ENCODE peak calls at places on chromosomes 6 and 20, in four cellular contexts. Q is K562, C is H1, Z is GM12878. S is an unnamed sample.

GRCh38 chr20:23889775-23890187 is 10.2 kb upstream of the CST5 start:
- DNase-seq in Q (peak), C (no peak), Z (no peak), S (peak)

GRCh38 chr20:14792915-14793314 is 455.5 kb upstream of the FLRT3 start:
- DNase-seq in Q (no peak), C (no peak), Z (no peak), S (no peak)

GRCh38 chr20:4896971-4897497 is 104.3 kb downstream of the SLC23A2 start:
- DNase-seq in Q (no peak), C (no peak), Z (no peak), S (no peak)

GRCh38 chr6:143575440-143575839 is 63.9 kb upstream of the FUCA2 start:
- DNase-seq in Q (peak), C (no peak), Z (peak), S (peak)

GRCh38 chr6:138774370-138774769 is 801 bp downstream of the CCDC28A start:
- DNase-seq in Q (no peak), C (no peak), Z (no peak), S (no peak)

GRCh38 chr6:138485005-138485545 is 14.2 kb downstream of the NHSL1 start:
- DNase-seq in Q (no peak), C (no peak), Z (no peak), S (no peak)

GRCh38 chr6:83849127-83849526 is 4.0 kb upstream of the RIPPLY2 start:
- DNase-seq in Q (no peak), C (no peak), Z (no peak), S (no peak)

GRCh38 chr20:38021373-38021772 is 11.9 kb downstream of the TTI1 start:
- DNase-seq in Q (no peak), C (no peak), Z (no peak), S (peak)

GRCh38 chr6:156026543-156027268 is 571.1 kb upstream of the NOX3 start:
- DNase-seq in Q (no peak), C (no peak), Z (no peak), S (no peak)

GRCh38 chr6:156031516-156031915 is 575.9 kb upstream of the NOX3 start:
- DNase-seq in Q (no peak), C (no peak), Z (no peak), S (no peak)

GRCh38 chr6:156030053-156030452 is 574.4 kb upstream of the NOX3 start:
- DNase-seq in Q (no peak), C (no peak), Z (no peak), S (no peak)

GRCh38 chr6:156029296-156029985 is 573.8 kb upstream of the NOX3 start:
- DNase-seq in Q (no peak), C (no peak), Z (no peak), S (no peak)

DNA sequence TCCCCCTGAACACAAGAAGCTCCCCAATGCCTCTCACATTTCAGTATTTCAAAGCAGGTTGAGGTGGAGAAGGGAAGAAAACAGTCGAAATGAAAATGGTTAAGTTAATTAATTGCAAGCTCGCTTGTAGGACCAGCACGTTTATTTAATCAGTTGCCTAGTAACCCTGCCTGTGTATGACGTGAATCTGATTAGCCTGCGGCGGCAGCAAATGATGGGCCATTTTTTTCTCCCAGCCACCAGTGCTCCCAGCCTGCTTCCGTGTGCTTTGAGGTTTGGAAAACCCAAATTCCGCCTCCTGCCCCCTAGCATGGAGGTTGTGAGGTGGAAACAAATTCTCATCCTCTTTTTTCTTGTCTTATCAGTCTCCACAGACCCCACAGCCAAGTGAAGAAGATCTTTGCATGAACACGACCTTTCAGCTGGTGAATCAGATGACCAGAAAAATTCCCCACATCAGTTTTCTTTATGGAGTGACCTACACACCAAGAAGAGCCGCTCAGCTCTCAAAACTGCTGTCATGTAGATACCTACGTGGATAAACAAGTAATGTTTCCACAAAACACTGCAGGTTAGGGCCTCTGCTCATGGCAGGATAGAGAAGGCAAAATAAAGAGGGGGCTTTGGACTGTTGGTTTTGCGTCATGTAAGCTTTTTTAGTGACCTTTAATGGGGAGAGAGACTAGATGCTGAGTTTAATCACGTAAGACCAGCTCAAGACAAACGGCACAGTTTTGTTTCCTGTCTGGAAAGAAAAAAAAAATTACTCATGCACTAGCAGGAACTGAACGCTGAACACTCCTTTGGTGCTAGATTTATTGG is 572.9 kb upstream of the NOX3 start:
- DNase-seq in Q (no peak), C (no peak), Z (no peak), S (no peak)
- TF ChIP-seq CBX5 in Q (no peak), C (no peak), Z (no peak), S (no peak)

GRCh38 chr6:106281088-106281487 is 44.5 kb downstream of the ATG5 start:
- DNase-seq in Q (no peak), C (no peak), Z (no peak), S (no peak)
- TF ChIP-seq CBX5 in Q (no peak), C (no peak), Z (no peak), S (no peak)

DNA sequence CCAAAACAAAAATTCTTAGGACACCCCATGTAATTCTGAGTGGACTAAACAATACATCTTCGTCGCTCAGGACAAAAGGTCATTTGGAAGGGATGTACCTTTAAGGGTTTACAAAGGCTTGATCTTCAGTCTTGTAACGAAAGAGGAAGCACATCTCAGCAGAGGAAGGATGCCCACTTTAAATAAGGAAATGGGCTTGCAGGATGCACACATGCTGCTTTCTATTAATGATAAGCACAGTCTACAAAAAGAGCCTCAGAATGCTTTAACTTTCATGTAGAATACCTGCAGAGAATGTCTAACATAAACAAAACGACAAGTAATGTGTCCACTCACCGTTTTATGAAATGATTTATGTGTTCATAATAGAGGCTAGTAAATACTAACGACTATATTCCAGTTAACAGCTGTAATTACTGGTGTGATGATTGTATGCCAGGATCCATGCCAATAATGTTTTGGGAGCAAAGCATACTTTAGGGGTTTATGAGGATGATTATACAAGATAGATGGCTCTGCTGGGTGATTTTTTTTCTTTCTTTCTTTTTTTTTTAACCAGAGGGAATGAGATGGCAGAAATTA is 216.9 kb downstream of the GMDS start:
- DNase-seq in Q (no peak), C (no peak), Z (peak), S (no peak)
- TF ChIP-seq CBX5 in Q (no peak), C (no peak), Z (no peak), S (no peak)

GRCh38 chr6:11333292-11333849 is 100.9 kb upstream of the NEDD9 start:
- DNase-seq in Q (no peak), C (no peak), Z (no peak), S (no peak)
- TF ChIP-seq CBX5 in Q (no peak), C (no peak), Z (no peak), S (no peak)